ENCODE peak calls at places on chromosomes 12 and 14, in five cellular contexts. Y is HepG2, H is H1, U is K562, V is GM12878. D is an unnamed sample.

GRCh38 chr14:101194356-101195308 is 291.1 kb upstream of the RTL1 start:
- DNase-seq in Y (no peak), H (peak; percentile 55), U (no peak), V (no peak), D (no peak)

GRCh38 chr14:69719501-69719951 is 47.4 kb upstream of the SRSF5 start:
- DNase-seq in Y (no peak), H (no peak), U (no peak), V (no peak), D (no peak)

GRCh38 chr12:6792522-6793201 is 3.3 kb downstream of the CD4 start:
- DNase-seq in Y (peak; percentile 87), H (no peak), U (no peak), V (no peak), D (no peak)

GRCh38 chr12:55743967-55744931 is 1.3 kb downstream of the GDF11 start:
- DNase-seq in Y (no peak), H (peak; percentile 58), U (peak; percentile 42), V (no peak), D (no peak)

GRCh38 chr12:18320036-18320617 is 58.8 kb downstream of the PIK3C2G start:
- DNase-seq in Y (peak; percentile 74), H (no peak), U (peak; percentile 8), V (no peak), D (peak; percentile 47)

GRCh38 chr12:64362721-64363305 is 27.7 kb downstream of the C12orf56 start:
- DNase-seq in Y (no peak), H (no peak), U (no peak), V (no peak), D (no peak)

GRCh38 chr12:48782457-48783395 is 6.2 kb downstream of the ADCY6 start:
- DNase-seq in Y (no peak), H (no peak), U (no peak), V (no peak), D (no peak)

GRCh38 chr12:118188690-118189371 is 52.9 kb downstream of the PEBP1 start:
- DNase-seq in Y (no peak), H (no peak), U (no peak), V (no peak), D (no peak)

GRCh38 chr14:56846970-56847928 is 37.0 kb upstream of the OTX2 start:
- DNase-seq in Y (no peak), H (peak; percentile 66), U (no peak), V (no peak), D (no peak)

GRCh38 chr14:75697918-75698317 is 36.9 kb downstream of the TTLL5 start:
- DNase-seq in Y (no peak), H (no peak), U (no peak), V (no peak), D (no peak)

GRCh38 chr14:72544615-72545387 is 349.1 kb downstream of the DPF3 start:
- DNase-seq in Y (no peak), H (peak; percentile 59), U (no peak), V (no peak), D (no peak)

GRCh38 chr12:65084579-65084978 is 36.5 kb downstream of the WIF1 start:
- DNase-seq in Y (no peak), H (no peak), U (no peak), V (no peak), D (no peak)

GRCh38 chr12:48060474-48060873 is 45.4 kb downstream of the SENP1 start:
- DNase-seq in Y (no peak), H (no peak), U (no peak), V (no peak), D (no peak)

GRCh38 chr14:77979666-77980351 is 179.9 kb downstream of the ADCK1 start:
- DNase-seq in Y (peak; percentile 13), H (peak; percentile 66), U (peak; percentile 40), V (no peak), D (no peak)

GRCh38 chr12:86254399-86255107 is 1.6 kb downstream of the MGAT4C start:
- DNase-seq in Y (no peak), H (no peak), U (no peak), V (no peak), D (no peak)

GRCh38 chr14:35121887-35122695 is at the start of the genes PPP2R3C and PRORP:
- DNase-seq in Y (peak; percentile 98), H (peak; percentile 87), U (peak; percentile 58), V (peak; percentile 94), D (peak; percentile 93)

GRCh38 chr12:96070670-96071279 is 35.4 kb upstream of the LTA4H start:
- DNase-seq in Y (peak; percentile 18), H (peak; percentile 54), U (no peak), V (peak; percentile 17), D (no peak)

GRCh38 chr12:109743076-109743910 is 29.7 kb downstream of the FAM222A start:
- DNase-seq in Y (no peak), H (no peak), U (no peak), V (no peak), D (no peak)

GRCh38 chr14:34340226-34340625 is 121.8 kb downstream of the SPTSSA start:
- DNase-seq in Y (no peak), H (no peak), U (no peak), V (no peak), D (no peak)

GRCh38 chr12:32896438-32897275 is at the start of gene PKP2:
- DNase-seq in Y (peak; percentile 80), H (peak; percentile 83), U (peak; percentile 97), V (no peak), D (peak; percentile 62)

GRCh38 chr12:44930972-44931600 is 55.0 kb upstream of the NELL2 start:
- DNase-seq in Y (peak; percentile 49), H (no peak), U (peak; percentile 27), V (no peak), D (peak; percentile 40)

GRCh38 chr12:112131686-112132085 is 6.3 kb downstream of the TRAFD1 start:
- DNase-seq in Y (no peak), H (no peak), U (no peak), V (no peak), D (no peak)

GRCh38 chr14:94532462-94532861 is 23.2 kb upstream of the SERPINA12 start:
- DNase-seq in Y (no peak), H (no peak), U (no peak), V (peak; percentile 37), D (no peak)

GRCh38 chr14:68047910-68048309 is 228.3 kb downstream of the RAD51B start:
- DNase-seq in Y (no peak), H (no peak), U (no peak), V (no peak), D (no peak)

GRCh38 chr14:31230559-31230958 is 23.0 kb upstream of the HECTD1 start:
- DNase-seq in Y (no peak), H (no peak), U (no peak), V (no peak), D (no peak)

GRCh38 chr12:50550530-50551223 is 45.9 kb downstream of the DIP2B start:
- DNase-seq in Y (no peak), H (no peak), U (peak; percentile 31), V (no peak), D (no peak)

DNA sequence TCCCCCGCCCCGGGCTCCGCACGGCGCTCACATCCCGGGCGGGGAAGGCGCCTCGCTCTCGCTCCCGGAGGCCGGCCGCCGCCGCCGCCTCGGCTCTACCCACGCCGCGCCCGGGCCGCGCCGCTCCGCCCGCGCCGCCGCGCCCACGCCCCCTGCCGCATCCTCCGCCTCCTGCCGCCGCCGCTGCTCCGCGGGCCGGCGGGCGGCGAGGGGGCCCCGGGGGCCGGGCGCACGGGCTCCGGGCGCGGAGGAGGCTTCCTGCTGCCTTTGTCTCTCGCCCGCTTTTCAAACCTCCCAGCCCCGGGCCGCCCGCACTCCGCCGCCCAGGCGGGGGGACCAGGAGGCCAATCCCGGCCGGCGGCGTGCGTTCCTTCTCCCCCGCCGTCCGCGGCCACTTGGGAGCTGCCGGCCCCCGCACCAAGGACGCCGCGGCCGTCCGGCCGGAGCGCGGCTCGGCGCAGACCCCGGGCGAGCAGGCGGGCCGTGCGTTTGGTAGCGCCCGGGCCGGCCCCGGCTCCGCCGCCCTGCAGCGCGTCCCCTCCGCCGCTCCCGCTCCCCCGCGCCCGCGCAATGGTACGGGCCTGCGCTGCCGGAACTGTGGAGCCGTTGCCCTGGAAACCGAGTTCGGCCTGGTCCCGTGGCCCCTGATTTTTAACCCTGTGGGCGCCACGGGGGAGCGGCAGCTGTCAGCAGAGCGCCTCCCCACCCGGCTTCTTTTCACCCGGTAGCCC is at the start of gene FBXL14:
- DNase-seq in Y (peak; percentile 74), H (peak; percentile 92), U (peak; percentile 77), V (no peak), D (peak; percentile 66)
- TF ChIP-seq POLR2A in Y (no peak), H (peak; percentile 28), U (no peak), V (peak; percentile 55), D (peak; percentile 48)

DNA sequence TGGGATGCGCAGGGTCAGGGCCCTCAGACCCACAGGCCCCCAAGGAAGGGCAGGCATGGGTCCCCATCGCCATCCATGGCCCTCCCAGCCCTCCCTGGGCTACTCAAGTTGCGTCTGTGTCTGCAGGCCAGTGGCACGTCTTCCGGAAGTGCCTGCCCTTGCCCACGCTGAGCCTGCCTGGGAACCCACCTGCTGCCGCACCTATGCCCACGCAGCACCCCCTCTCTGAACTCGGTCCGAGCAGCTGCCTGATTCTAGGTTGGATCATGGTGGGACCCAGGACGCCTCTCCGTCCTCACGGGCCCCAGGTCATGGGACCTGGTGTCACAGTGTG is 182.8 kb downstream of the ADGRD1 start:
- DNase-seq in Y (no peak), H (no peak), U (no peak), V (no peak), D (no peak)
- TF ChIP-seq JUND in Y (no peak), H (no peak), U (no peak), V (no peak), D (no peak)

DNA sequence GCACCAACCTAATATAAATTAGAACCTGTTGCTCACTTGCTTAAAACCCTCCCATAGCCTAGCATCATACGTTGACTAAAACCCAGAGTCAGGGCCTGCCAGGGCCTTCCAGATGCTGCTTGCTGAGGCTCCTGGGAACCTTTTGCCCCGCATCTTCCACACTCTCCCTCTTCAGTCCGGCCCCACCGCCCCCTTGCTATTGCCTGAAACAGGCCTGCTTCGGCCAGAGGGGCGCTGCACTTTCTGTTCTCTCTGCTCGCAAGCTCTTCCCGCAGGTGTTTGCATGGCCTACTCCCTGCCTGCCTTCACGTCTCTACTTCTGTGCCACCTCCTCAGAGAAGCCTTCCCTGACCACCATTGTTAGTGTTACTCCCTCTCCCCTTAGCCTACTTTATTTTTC is 13.7 kb upstream of the TCTN2 start:
- DNase-seq in Y (no peak), H (peak; percentile 52), U (no peak), V (no peak), D (no peak)
- TF ChIP-seq POLR2A in Y (no peak), H (no peak), U (no peak), V (no peak), D (no peak)

DNA sequence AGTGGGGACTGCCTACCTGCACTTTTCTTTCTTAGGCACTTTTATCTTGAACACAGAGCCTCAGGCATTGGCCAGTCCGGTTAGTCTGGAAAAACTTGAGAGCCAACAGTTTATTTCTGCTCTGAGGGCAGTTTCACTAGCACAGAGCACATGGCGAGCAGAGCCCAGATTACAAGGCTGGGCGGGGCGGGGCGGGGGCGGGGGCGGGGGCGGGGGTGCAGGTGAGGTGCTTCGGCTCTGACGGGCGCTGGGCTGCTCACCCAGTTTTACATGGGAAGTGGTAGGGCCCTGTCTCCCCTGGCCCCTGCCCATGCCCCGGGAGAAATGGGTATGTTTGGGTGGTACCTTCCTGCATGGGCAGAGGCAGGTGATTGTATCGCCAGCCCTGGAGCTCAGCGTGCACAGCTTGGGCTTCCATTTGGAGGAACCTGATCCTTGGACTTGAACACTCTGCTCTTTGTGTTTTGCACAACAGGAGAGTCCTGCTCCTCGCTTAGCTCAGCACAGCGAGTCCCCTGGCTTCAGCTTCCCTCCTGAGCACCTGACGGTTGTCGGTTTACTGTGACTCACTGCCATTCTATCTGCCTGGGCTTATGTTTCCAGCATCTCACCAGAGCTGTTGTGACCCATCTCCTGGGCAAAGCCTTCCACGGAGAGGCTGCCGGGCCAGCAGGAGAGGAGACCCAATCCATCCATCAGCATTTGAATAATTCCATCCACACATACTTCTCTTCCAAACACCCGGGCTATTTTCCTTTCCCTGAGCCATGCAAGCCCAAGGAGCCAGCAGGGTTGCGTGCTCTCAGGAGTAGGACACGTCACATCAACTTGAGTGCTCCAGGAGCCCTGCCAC is 108.5 kb downstream of the ARF6 start:
- DNase-seq in Y (peak; percentile 86), H (peak; percentile 61), U (peak; percentile 67), V (no peak), D (peak; percentile 87)
- TF ChIP-seq JUND in Y (no peak), H (no peak), U (no peak), V (no peak), D (no peak)

D was measured in HCT116.